ENCODE peak calls at places on chromosomes 13 and 19, in ten cellular contexts. A is CD4-positive, CD25-positive, alpha-beta regulatory T cell; L is kidney tubule cell; J is stimulated activated CD4-positive, alpha-beta T cell treated with anti-CD3 and anti-CD28 coated beads, Interleukin-4, amount 100 ng/mL, for 48 hours; F is retina; E is left kidney; V is omental fat pad; M is AG20443; C is Right ventricle myocardium superior; Z is NCI-H2081. P is an unnamed sample.

GRCh38 chr19:10552596-10553053 is 8.9 kb downstream of the ATG4D start:
- DNase-seq in A (no peak), L (no peak), J (no peak), F (no peak), E (peak; percentile 54), V (no peak), M (peak; percentile 39), C (no peak), Z (no peak), P (no peak)

GRCh38 chr13:59492030-59492636 is 671.6 kb downstream of the DIAPH3 start:
- DNase-seq in A (no peak), L (no peak), J (no peak), F (no peak), E (peak; percentile 9), V (no peak), M (peak; percentile 20), C (no peak), Z (no peak), P (no peak)

GRCh38 chr19:42540071-42540553 is 11.8 kb upstream of the CEACAM1 start:
- DNase-seq in A (no peak), L (no peak), J (no peak), F (peak; percentile 8), E (peak; percentile 55), V (no peak), M (no peak), C (no peak), Z (no peak), P (no peak)

GRCh38 chr13:75194717-75195116 is 287.3 kb downstream of the TBC1D4 start:
- DNase-seq in A (no peak), L (no peak), J (no peak), F (no peak), E (no peak), V (no peak), M (no peak), C (no peak), Z (no peak), P (peak; percentile 25)

GRCh38 chr19:39934584-39935233 is at the start of gene FCGBP:
- DNase-seq in A (no peak), L (no peak), J (no peak), F (no peak), E (no peak), V (no peak), M (no peak), C (no peak), Z (no peak), P (no peak)

GRCh38 chr19:10979950-10980349 is 19.1 kb downstream of the SMARCA4 start:
- DNase-seq in A (peak; percentile 18), L (no peak), J (no peak), F (no peak), E (no peak), V (no peak), M (no peak), C (no peak), Z (no peak), P (no peak)

GRCh38 chr13:66312312-66313087 is 917.6 kb downstream of the PCDH9 start:
- DNase-seq in A (no peak), L (peak; percentile 56), J (no peak), F (no peak), E (peak; percentile 27), V (no peak), M (peak; percentile 2), C (no peak), Z (peak; percentile 12), P (no peak)

GRCh38 chr19:39906283-39906682 is 28.2 kb downstream of the FCGBP start:
- DNase-seq in A (no peak), L (no peak), J (no peak), F (no peak), E (no peak), V (no peak), M (no peak), C (no peak), Z (no peak), P (no peak)

GRCh38 chr13:100459747-100460146 is 128.8 kb downstream of the GGACT start:
- DNase-seq in A (no peak), L (no peak), J (no peak), F (no peak), E (no peak), V (no peak), M (no peak), C (no peak), Z (no peak), P (no peak)

GRCh38 chr19:52343548-52343947 is 7.5 kb downstream of the ZNF610 start:
- DNase-seq in A (peak; percentile 40), L (peak; percentile 36), J (peak; percentile 28), F (peak; percentile 79), E (peak; percentile 94), V (peak; percentile 25), M (peak; percentile 55), C (peak; percentile 49), Z (no peak), P (peak; percentile 19)

GRCh38 chr19:41702208-41702651 is 6.2 kb upstream of the CEACAM5 start:
- DNase-seq in A (no peak), L (peak; percentile 89), J (no peak), F (no peak), E (no peak), V (no peak), M (no peak), C (no peak), Z (no peak), P (no peak)

GRCh38 chr13:28983661-28984060 is 163.5 kb downstream of the MTUS2 start:
- DNase-seq in A (no peak), L (no peak), J (no peak), F (no peak), E (peak; percentile 43), V (no peak), M (no peak), C (no peak), Z (no peak), P (no peak)

GRCh38 chr19:32890841-32891240 is 21.3 kb upstream of the SLC7A9 start:
- DNase-seq in A (no peak), L (no peak), J (no peak), F (no peak), E (no peak), V (no peak), M (no peak), C (no peak), Z (no peak), P (no peak)

GRCh38 chr19:16969127-16969526 is 57.5 kb downstream of the CPAMD8 start:
- DNase-seq in A (no peak), L (no peak), J (no peak), F (no peak), E (no peak), V (no peak), M (no peak), C (no peak), Z (no peak), P (no peak)